ENCODE peak calls at places on chromosomes 12 and 14, in five cellular contexts. S, U, Z, C and G are unnamed samples.

GRCh38 chr12:96371138-96371786 is 29.0 kb downstream of the CDK17 start:
- DNase-seq in C (no peak), S (peak), U (no peak), Z (no peak), G (no peak)

GRCh38 chr12:59453461-59453860 is 142.4 kb upstream of the SLC16A7 start:
- DNase-seq in S (no peak), U (no peak), Z (no peak), C (no peak), G (no peak)

GRCh38 chr12:127640181-127640886 is 626.6 kb upstream of the TMEM132C start:
- DNase-seq in Z (no peak), C (no peak), U (no peak), S (no peak), G (no peak)

GRCh38 chr14:60753264-60754126 is 18.9 kb downstream of the MNAT1 start:
- DNase-seq in S (peak), C (no peak), U (no peak), Z (peak), G (no peak)

GRCh38 chr14:103863245-103863644 is 15.9 kb upstream of the PPP1R13B start:
- DNase-seq in C (no peak), S (no peak), U (no peak), Z (no peak), G (no peak)

GRCh38 chr14:50924848-50925247 is 19.4 kb downstream of the PYGL start:
- DNase-seq in C (no peak), Z (no peak), U (peak), S (no peak), G (no peak)

GRCh38 chr12:64612843-64613242 is 2.5 kb downstream of the RASSF3 start:
- DNase-seq in C (no peak), Z (no peak), U (no peak), S (no peak), G (no peak)

GRCh38 chr14:50335389-50335788 is 23.3 kb downstream of the DMAC2L start:
- DNase-seq in U (peak), S (no peak), Z (no peak), C (peak), G (no peak)

GRCh38 chr12:49536526-49537195 is 2.2 kb upstream of the KCNH3 start:
- DNase-seq in C (no peak), S (no peak), Z (no peak), U (no peak), G (no peak)

GRCh38 chr12:27101290-27101689 is 18.9 kb upstream of the C12orf71 start:
- DNase-seq in C (no peak), U (no peak), Z (no peak), S (no peak), G (no peak)

GRCh38 chr14:54174437-54174836 is 217.8 kb upstream of the BMP4 start:
- DNase-seq in U (no peak), C (no peak), S (no peak), Z (no peak), G (no peak)

GRCh38 chr12:26628234-26628633 is 204.8 kb downstream of the ITPR2 start:
- DNase-seq in S (no peak), Z (no peak), U (no peak), C (no peak), G (no peak)

GRCh38 chr14:35083530-35084150 is 37.6 kb downstream of the FAM177A1 start:
- DNase-seq in Z (no peak), U (no peak), S (no peak), C (no peak), G (no peak)

GRCh38 chr12:19614601-19615442 is 175.5 kb downstream of the AEBP2 start:
- DNase-seq in Z (no peak), C (no peak), S (no peak), U (no peak), G (no peak)

GRCh38 chr12:66196806-66197205 is 7.8 kb downstream of the IRAK3 start:
- DNase-seq in C (no peak), Z (peak), U (no peak), S (no peak), G (no peak)

GRCh38 chr14:73125169-73125588 is 11.1 kb upstream of the PSEN1 start:
- DNase-seq in Z (no peak), U (no peak), C (no peak), S (no peak), G (no peak)

GRCh38 chr14:67131691-67132090 is 57.5 kb upstream of the GARIN2 start:
- DNase-seq in Z (no peak), S (no peak), C (no peak), U (no peak), G (no peak)

GRCh38 chr12:87603727-87604126 is 425.5 kb downstream of the C12orf50 start:
- DNase-seq in Z (no peak), C (no peak), S (no peak), U (no peak), G (no peak)

GRCh38 chr12:20270557-20270956 is 97.8 kb upstream of the PDE3A start:
- DNase-seq in C (no peak), Z (no peak), U (no peak), S (no peak), G (no peak)

GRCh38 chr12:131673519-131674265 is 37.2 kb upstream of the SFSWAP start:
- DNase-seq in U (no peak), S (no peak), Z (no peak), C (no peak), G (no peak)

GRCh38 chr12:121560392-121561021 is 20.3 kb downstream of the KDM2B start:
- DNase-seq in C (no peak), Z (peak), U (no peak), S (no peak), G (no peak)

GRCh38 chr12:106084759-106085158 is 54.0 kb downstream of the NUAK1 start:
- DNase-seq in U (no peak), C (no peak), S (no peak), Z (no peak), G (no peak)

GRCh38 chr12:24929953-24930352 is 18.9 kb downstream of the BCAT1 start:
- DNase-seq in Z (no peak), C (no peak), U (no peak), S (no peak), G (no peak)

GRCh38 chr12:75323663-75324062 is 6.5 kb downstream of the CAPS2 start:
- DNase-seq in U (no peak), Z (no peak), S (no peak), C (no peak), G (no peak)

GRCh38 chr14:89126461-89126860 is 290.6 kb downstream of the FOXN3 start:
- DNase-seq in U (no peak), S (no peak), C (no peak), Z (no peak), G (no peak)

GRCh38 chr12:89051065-89051677 is 301.1 kb downstream of the DUSP6 start:
- DNase-seq in C (no peak), Z (no peak), U (peak), S (peak), G (peak)

GRCh38 chr12:72296389-72296788 is 24.2 kb downstream of the TRHDE start:
- DNase-seq in Z (no peak), S (no peak), U (no peak), C (no peak), G (peak)

GRCh38 chr14:95452890-95453712 is 63.3 kb downstream of the SYNE3 start:
- DNase-seq in U (peak), Z (no peak), S (no peak), C (no peak), G (no peak)

GRCh38 chr12:40325349-40325960 is 100.7 kb downstream of the LRRK2 start:
- DNase-seq in S (peak), C (no peak), U (peak), Z (no peak), G (peak)

GRCh38 chr14:33642080-33642479 is 308.8 kb downstream of the EGLN3 start:
- DNase-seq in Z (no peak), S (no peak), C (no peak), U (no peak), G (no peak)

GRCh38 chr12:84763112-84763511 is 149.5 kb downstream of the SLC6A15 start:
- DNase-seq in S (no peak), U (no peak), C (no peak), Z (no peak), G (no peak)

GRCh38 chr12:84760091-84760490 is 152.5 kb downstream of the SLC6A15 start:
- DNase-seq in U (no peak), C (no peak), S (no peak), Z (no peak), G (no peak)

GRCh38 chr12:84756961-84757360 is 155.6 kb downstream of the SLC6A15 start:
- DNase-seq in U (no peak), Z (no peak), C (no peak), S (no peak), G (no peak)

GRCh38 chr12:84757978-84758377 is 154.6 kb downstream of the SLC6A15 start:
- DNase-seq in C (no peak), S (no peak), Z (no peak), U (no peak), G (no peak)
- TF ChIP-seq MAX in C (no peak), S (no peak), Z (no peak), U (no peak), G (no peak)

GRCh38 chr12:94689646-94690036 is 39.3 kb upstream of the TMCC3 start:
- DNase-seq in C (no peak), U (no peak), Z (no peak), S (no peak), G (no peak)

GRCh38 chr12:94689002-94689645 is 38.8 kb upstream of the TMCC3 start:
- DNase-seq in Z (no peak), S (no peak), C (no peak), U (no peak), G (no peak)

GRCh38 chr12:94684416-94684815 is 34.1 kb upstream of the TMCC3 start:
- DNase-seq in Z (no peak), S (no peak), U (no peak), C (no peak), G (no peak)

GRCh38 chr12:94690199-94690695 is 39.9 kb upstream of the TMCC3 start:
- DNase-seq in S (no peak), U (peak), C (no peak), Z (no peak), G (no peak)

DNA sequence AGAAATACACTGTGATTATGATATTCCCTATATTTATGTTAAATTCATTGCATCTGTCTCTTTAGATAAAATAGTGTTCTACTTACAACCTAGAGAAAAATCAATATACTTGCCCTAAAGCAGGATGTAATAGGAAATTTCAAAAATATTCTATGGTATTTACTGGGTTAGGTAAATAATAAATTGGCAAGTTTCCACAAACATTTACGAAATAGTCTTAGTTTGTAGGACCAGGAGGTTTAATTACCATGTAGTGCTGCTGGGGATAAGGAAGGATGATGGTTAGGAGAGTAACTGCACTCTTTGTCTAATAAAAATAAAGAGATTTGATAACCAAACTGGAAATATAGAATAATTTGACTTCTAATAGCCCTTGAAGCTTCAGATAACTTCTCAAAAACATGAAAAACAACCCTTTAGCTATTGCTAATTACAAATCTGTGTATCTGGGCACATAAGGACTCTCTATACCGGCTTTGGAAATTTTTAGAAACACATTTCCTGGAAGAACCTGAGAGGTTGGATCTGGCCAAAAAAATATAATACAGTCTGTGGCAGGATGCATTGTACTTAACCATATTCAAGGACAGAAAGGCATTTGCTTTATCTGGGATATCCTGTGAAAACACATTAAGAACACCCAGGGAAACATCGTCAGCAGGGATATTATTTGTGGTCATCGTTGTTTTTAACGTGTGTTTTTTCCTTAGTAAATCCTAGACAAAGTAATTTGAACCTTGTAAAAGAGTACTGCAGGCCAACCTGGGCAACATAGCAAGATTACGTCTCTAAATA is 36.7 kb upstream of the TMCC3 start:
- DNase-seq in U (no peak), Z (no peak), S (no peak), C (no peak), G (no peak)
- TF ChIP-seq HDAC2 in U (no peak), Z (no peak), S (no peak), C (no peak), G (no peak)

GRCh38 chr12:2240984-2241383 is 188.2 kb downstream of the CACNA1C start:
- DNase-seq in C (no peak), S (no peak), Z (no peak), U (no peak), G (no peak)
- TF ChIP-seq MAX in C (no peak), S (no peak), Z (no peak), U (no peak), G (no peak)

DNA sequence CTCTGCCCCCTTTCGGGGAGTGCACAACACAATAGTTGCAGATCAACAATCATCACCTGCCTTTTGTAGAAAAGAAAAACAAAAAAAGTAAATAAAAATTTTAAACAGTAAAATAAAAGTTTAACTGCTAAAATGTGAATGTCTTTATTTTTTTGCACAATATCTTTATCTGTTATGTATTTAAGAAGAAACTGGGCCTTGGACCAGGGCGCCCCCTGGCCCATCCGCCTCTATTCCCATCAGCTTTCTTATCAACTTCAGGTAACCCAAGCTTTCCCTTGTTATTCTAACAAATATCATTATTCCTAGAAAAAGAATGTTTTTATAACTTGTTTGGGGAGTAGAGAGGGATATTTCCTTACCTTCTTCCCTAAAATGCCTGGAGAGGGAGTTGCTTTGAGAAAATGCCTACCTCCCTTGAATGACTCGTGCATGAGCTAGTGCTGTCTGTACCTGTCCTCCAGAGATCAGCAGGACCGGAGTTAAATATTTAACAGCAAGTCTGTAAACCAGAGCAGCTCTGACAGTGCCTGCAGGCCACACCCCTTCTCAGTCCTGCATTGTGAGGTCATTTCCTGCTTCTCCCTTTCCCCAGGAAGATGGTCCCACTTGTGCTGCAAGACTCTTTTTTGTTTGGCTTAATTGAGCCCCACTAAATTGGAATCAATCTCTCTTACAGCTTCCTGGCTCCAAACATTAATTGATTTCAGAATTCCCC is 192.8 kb upstream of the RGS6 start:
- DNase-seq in S (peak), U (peak), Z (no peak), C (no peak), G (peak)
- TF ChIP-seq HDAC2 in S (no peak), U (no peak), Z (no peak), C (no peak), G (no peak)

DNA sequence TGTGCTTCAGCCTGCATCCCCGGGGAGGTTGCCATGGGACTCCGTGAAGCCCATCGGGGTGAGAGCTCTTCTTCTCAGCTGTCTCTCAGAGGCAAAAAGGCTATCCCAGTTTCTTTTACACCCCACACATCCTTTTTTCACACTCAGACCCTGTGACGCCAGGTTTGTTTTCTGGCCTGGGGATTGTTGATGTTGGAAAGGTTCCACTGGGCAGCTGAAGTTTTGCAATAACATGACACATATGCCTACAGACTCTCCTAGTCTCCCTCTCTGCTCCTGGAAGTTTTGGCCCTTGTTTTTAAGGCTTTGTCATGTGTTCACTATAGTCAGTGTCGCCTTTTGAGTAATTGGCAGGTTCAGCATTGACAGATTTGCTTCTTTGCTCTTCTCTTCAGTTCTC is 118.6 kb downstream of the SMOC1 start:
- DNase-seq in C (no peak), Z (no peak), U (peak), S (no peak), G (peak)
- TF ChIP-seq MAX in C (no peak), Z (no peak), U (no peak), S (no peak), G (peak)

DNA sequence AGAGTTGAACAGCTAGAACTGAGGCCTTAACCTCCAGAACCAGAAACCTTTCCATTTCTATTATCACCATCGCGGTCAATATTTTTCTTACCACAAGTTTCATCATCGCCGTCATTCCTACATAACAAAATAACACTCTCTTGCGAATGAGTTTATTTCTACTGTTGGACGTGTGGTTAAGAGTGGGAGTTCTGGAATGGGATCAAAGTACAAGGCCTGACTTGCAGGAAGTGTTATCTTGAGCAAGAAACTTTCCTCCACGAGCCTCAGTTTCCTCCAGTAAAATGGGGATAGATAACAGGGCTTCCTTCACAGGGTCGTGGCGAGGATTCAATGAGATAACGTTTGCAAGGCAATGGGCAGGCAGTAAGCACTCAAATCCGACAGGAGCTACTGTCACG is 652 bp downstream of the SART3 start:
- DNase-seq in U (peak), Z (no peak), S (peak), C (no peak), G (no peak)
- TF ChIP-seq HDAC2 in U (no peak), Z (no peak), S (no peak), C (no peak), G (no peak)